ENCODE peak calls at places on chromosomes 7 and 10, in four cellular contexts. R, F, P and Q are unnamed samples.

GRCh38 chr7:30844916-30845315 is 66.7 kb upstream of the AQP1 start:
- DNase-seq in R (no peak), F (no peak), P (no peak), Q (no peak)

GRCh38 chr10:10658157-10658556 is 359.5 kb upstream of the CELF2 start:
- DNase-seq in R (no peak), F (no peak), P (no peak), Q (no peak)

GRCh38 chr10:96512997-96513685 is 585 bp downstream of the TLL2 start:
- DNase-seq in R (no peak), F (peak; percentile 65), P (no peak), Q (no peak)

GRCh38 chr10:131024259-131025131 is 287.0 kb downstream of the TCERG1L start:
- DNase-seq in R (no peak), F (no peak), P (no peak), Q (no peak)

GRCh38 chr10:65550761-65551160 is 1375.1 kb upstream of the LRRTM3 start:
- DNase-seq in R (no peak), F (no peak), P (no peak), Q (no peak)

GRCh38 chr10:121659236-121659635 is 61.0 kb upstream of the FGFR2 start:
- DNase-seq in R (no peak), F (no peak), P (no peak), Q (no peak)

GRCh38 chr7:94182066-94182465 is 177.9 kb upstream of the BET1 start:
- DNase-seq in R (no peak), F (no peak), P (no peak), Q (no peak)

GRCh38 chr10:103835121-103836045 is 20.0 kb downstream of the SH3PXD2A start:
- DNase-seq in R (no peak), F (no peak), P (no peak), Q (no peak)

GRCh38 chr10:21529236-21529910 is 3.9 kb upstream of the SKIDA1 start:
- DNase-seq in R (no peak), F (no peak), P (no peak), Q (no peak)

GRCh38 chr7:137898839-137899681 is 52.3 kb upstream of the DGKI start:
- DNase-seq in R (peak; percentile 48), F (peak; percentile 89), P (peak; percentile 91), Q (peak; percentile 91)

GRCh38 chr7:158355456-158356065 is 232.1 kb downstream of the PTPRN2 start:
- DNase-seq in R (no peak), F (no peak), P (no peak), Q (peak; percentile 61)

GRCh38 chr7:1200045-1200444 is 32.6 kb upstream of the UNCX start:
- DNase-seq in R (no peak), F (no peak), P (peak; percentile 4), Q (no peak)

GRCh38 chr7:136086712-136087111 is 109.6 kb upstream of the MTPN start:
- DNase-seq in R (peak; percentile 30), F (peak; percentile 43), P (peak; percentile 44), Q (peak; percentile 23)

GRCh38 chr7:9036080-9036479 is 602.7 kb downstream of the NXPH1 start:
- DNase-seq in R (no peak), F (no peak), P (no peak), Q (no peak)

GRCh38 chr7:102284399-102284798 is 2.3 kb upstream of the SH2B2 start:
- DNase-seq in R (no peak), F (no peak), P (no peak), Q (no peak)

GRCh38 chr7:38040831-38041230 is 120.4 kb downstream of the EPDR1 start:
- DNase-seq in R (no peak), F (peak; percentile 57), P (no peak), Q (no peak)

GRCh38 chr7:107312418-107312817 is 143.6 kb downstream of the HBP1 start:
- DNase-seq in R (no peak), F (no peak), P (no peak), Q (no peak)

GRCh38 chr10:130434446-130435385 is 298.5 kb downstream of the GLRX3 start:
- DNase-seq in R (no peak), F (no peak), P (no peak), Q (no peak)

GRCh38 chr10:45008524-45009161 is 7.9 kb downstream of the ZNF22 start:
- DNase-seq in R (peak; percentile 35), F (peak; percentile 57), P (peak; percentile 70), Q (no peak)

GRCh38 chr10:117162093-117163021 is 24.3 kb upstream of the VAX1 start:
- DNase-seq in R (no peak), F (no peak), P (no peak), Q (peak; percentile 80)

GRCh38 chr10:44467090-44467489 is 82.2 kb upstream of the CXCL12 start:
- DNase-seq in R (no peak), F (no peak), P (no peak), Q (no peak)

GRCh38 chr7:101096957-101097347 is 11.7 kb downstream of the TRIM56 start:
- DNase-seq in R (no peak), F (no peak), P (no peak), Q (no peak)

GRCh38 chr7:112377607-112378006 is 72.7 kb upstream of the IFRD1 start:
- DNase-seq in R (no peak), F (no peak), P (no peak), Q (no peak)

GRCh38 chr7:159136846-159137245 is 7.8 kb downstream of the VIPR2 start:
- DNase-seq in R (no peak), F (no peak), P (no peak), Q (no peak)

GRCh38 chr10:72663971-72664370 is 28.0 kb upstream of the MCU start:
- DNase-seq in R (no peak), F (no peak), P (no peak), Q (no peak)

GRCh38 chr10:11302181-11302580 is 284.5 kb downstream of the CELF2 start:
- DNase-seq in R (no peak), F (no peak), P (no peak), Q (no peak)

GRCh38 chr7:139060838-139061237 is 25.0 kb upstream of the ZC3HAV1L start:
- DNase-seq in R (no peak), F (no peak), P (no peak), Q (no peak)

GRCh38 chr7:26188291-26188999 is 12.1 kb downstream of the HNRNPA2B1 start:
- DNase-seq in R (no peak), F (no peak), P (no peak), Q (no peak)

GRCh38 chr10:74167443-74167842 is 16.4 kb downstream of the ADK start:
- DNase-seq in R (no peak), F (no peak), P (no peak), Q (no peak)

GRCh38 chr10:75451927-75452326 is 20.5 kb downstream of the LRMDA start:
- DNase-seq in R (no peak), F (no peak), P (no peak), Q (no peak)

GRCh38 chr10:113479346-113480080 is 73.3 kb upstream of the HABP2 start:
- DNase-seq in R (no peak), F (no peak), P (no peak), Q (no peak)

GRCh38 chr10:113484487-113484886 is 68.4 kb upstream of the HABP2 start:
- DNase-seq in R (no peak), F (no peak), P (no peak), Q (no peak)

GRCh38 chr10:113477451-113477850 is 75.4 kb upstream of the HABP2 start:
- DNase-seq in R (no peak), F (no peak), P (no peak), Q (no peak)

GRCh38 chr10:113480081-113480360 is 72.8 kb upstream of the HABP2 start:
- DNase-seq in R (no peak), F (no peak), P (no peak), Q (no peak)

DNA sequence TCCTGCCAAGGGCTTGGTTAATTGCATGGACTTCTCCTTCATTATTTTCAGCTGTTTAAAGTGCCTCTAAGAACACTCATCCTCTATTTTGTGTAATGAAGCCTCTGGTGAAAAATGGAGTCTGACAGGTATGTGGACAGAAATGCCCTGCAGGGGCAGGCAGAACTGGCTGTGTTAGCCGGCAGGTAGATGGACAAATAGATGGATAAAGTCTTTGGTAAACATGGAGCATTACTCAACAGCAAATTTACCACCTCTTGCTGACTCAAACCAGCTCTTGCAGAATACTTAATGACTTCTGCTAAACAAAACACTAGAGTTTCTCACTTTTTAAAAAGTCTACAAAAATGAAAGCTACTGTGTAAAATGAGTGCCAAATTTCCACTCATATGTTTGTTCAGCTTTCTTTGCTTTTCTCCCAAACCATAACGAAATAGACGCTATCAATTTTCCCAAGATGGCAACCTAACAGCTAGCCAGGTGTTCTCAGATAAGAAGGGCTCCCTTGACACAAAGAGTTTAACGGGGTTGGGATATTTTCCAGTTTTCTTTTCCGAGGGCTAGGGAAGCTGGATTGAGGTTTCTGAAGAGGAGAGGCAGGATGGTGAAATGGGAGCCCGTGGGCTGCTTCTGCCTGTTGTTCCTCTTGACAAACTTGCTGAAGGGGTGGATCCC is 71.9 kb upstream of the HABP2 start:
- DNase-seq in R (no peak), F (no peak), P (no peak), Q (no peak)
- TF ChIP-seq USF1 in R (no peak), F (no peak), P (no peak), Q (no peak)

DNA sequence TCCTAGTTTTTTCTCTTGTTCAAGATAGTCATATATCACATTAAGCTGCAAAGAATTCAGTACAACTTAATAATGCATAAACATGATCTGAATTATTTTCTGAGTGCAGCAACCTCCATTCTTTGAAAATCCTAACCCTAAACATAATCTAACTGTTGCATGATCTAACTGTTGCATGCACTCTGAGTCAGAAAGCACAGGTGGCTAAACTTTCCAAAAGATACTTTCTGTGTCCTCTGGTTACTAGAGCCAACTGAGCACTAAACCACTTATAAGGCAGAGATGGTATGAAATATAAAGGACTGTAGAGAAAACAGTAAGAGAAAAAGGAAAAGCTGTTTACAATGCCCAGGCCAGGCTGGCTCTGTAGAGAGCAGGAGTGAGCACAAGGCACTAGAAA is 23.0 kb upstream of the FAM133B start:
- DNase-seq in R (no peak), F (no peak), P (no peak), Q (no peak)
- TF ChIP-seq USF1 in R (no peak), F (no peak), P (no peak), Q (no peak)

GRCh38 chr7:106050743-106051110 is 61.4 kb downstream of the SYPL1 start:
- DNase-seq in R (no peak), F (no peak), P (no peak), Q (no peak)
- TF ChIP-seq USF1 in R (no peak), F (no peak), P (no peak), Q (no peak)

GRCh38 chr7:40889560-40889959 is 754.8 kb downstream of the SUGCT start:
- DNase-seq in R (no peak), F (no peak), P (no peak), Q (no peak)
- TF ChIP-seq USF1 in R (no peak), F (no peak), P (no peak), Q (no peak)

DNA sequence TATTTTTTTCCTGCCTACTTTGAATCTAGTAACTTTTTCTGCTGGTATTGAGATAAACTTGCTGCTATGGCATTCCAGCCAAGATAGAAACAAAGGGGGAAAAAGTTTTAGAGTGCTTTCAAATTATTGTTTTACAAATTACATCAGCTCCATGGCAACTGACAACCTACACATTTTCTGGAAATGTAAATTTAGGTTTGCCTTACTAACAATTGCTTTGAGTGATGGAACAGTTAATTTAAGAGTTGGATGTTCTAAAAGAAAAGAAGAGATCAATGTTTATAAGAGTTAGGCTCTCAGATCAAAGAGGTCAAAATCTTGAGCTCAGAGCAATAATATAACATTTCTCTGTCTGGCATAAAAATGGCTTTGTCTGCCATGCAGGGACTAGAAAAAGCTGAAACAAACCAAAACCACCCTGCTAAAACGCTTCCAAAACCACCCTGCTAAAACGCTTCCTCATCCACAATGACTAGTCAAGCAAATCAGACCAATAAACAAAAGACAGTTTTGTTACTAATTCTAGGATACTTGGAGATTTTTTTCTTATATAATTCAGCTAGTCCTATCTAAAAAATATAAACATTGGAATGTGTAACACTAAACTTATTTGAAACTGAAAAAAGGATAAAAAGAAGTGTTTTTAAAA is 32.4 kb downstream of the ORC5 start:
- DNase-seq in R (no peak), F (no peak), P (no peak), Q (no peak)
- TF ChIP-seq USF1 in R (no peak), F (no peak), P (no peak), Q (no peak)